ENCODE peak calls at places on chromosomes 7 and 10, in nine cellular contexts. N is activated gamma-delta T cell treated with Interleukin-2 at 50 U/mL for 16 hours; S is brain microvascular endothelial cell; R is NCI-H69; G is left ventricle myocardium superior; T is left cardiac atrium; F is lower lobe of right lung; A is T-helper 17 cell; B is activated CD8-positive, alpha-beta T cell treated with anti-CD3 and anti-CD28 coated beads for 36 hours. H is an unnamed sample.
A peak's percentile ranks its signal among the peaks of the same experiment; 100 is the strongest.

GRCh38 chr10:49104323-49104722 is 11.0 kb downstream of the VSTM4 start:
- DNase-seq in N (no peak), S (no peak), R (no peak), G (no peak), T (peak; percentile 49), F (no peak), A (no peak), B (no peak), H (no peak)

GRCh38 chr10:12235796-12236195 is 39.8 kb downstream of the CDC123 start:
- DNase-seq in N (no peak), S (no peak), R (no peak), G (no peak), T (no peak), F (no peak), A (no peak), B (no peak), H (no peak)

GRCh38 chr7:43769791-43770465 is 11.4 kb downstream of the BLVRA start:
- DNase-seq in N (no peak), S (no peak), R (no peak), G (no peak), T (no peak), F (no peak), A (no peak), B (no peak), H (no peak)

GRCh38 chr10:59432207-59432900 is 70.0 kb upstream of the FAM13C start:
- DNase-seq in N (no peak), S (peak; percentile 21), R (peak; percentile 56), G (no peak), T (no peak), F (no peak), A (no peak), B (no peak), H (peak; percentile 1)

GRCh38 chr10:18312385-18313145 is 172.3 kb downstream of the CACNB2 start:
- DNase-seq in N (no peak), S (peak; percentile 6), R (peak; percentile 0), G (no peak), T (no peak), F (no peak), A (no peak), B (no peak), H (no peak)

GRCh38 chr7:134565643-134566136 is 16.8 kb downstream of the AKR1B15 start:
- DNase-seq in N (no peak), S (no peak), R (no peak), G (no peak), T (no peak), F (no peak), A (no peak), B (no peak), H (no peak)

GRCh38 chr10:42958142-42958868 is 118.6 kb upstream of the RET start:
- DNase-seq in N (no peak), S (no peak), R (no peak), G (no peak), T (no peak), F (no peak), A (no peak), B (no peak), H (no peak)

GRCh38 chr10:26221571-26221970 is 5.0 kb downstream of the GAD2 start:
- DNase-seq in N (no peak), S (no peak), R (peak; percentile 78), G (no peak), T (no peak), F (no peak), A (no peak), B (no peak), H (no peak)

GRCh38 chr10:65798133-65798532 is 1127.7 kb upstream of the LRRTM3 start:
- DNase-seq in N (no peak), S (no peak), R (no peak), G (no peak), T (no peak), F (no peak), A (no peak), B (no peak), H (no peak)

GRCh38 chr7:115476666-115477065 is 553.9 kb downstream of the TFEC start:
- DNase-seq in N (no peak), S (no peak), R (peak; percentile 99), G (no peak), T (no peak), F (no peak), A (no peak), B (no peak), H (peak; percentile 87)

GRCh38 chr10:126919426-126919825 is 14.2 kb downstream of the DOCK1 start:
- DNase-seq in N (no peak), S (no peak), R (no peak), G (no peak), T (no peak), F (no peak), A (no peak), B (no peak), H (no peak)

GRCh38 chr7:80517177-80517804 is 5.4 kb upstream of the GNAT3 start:
- DNase-seq in N (no peak), S (no peak), R (no peak), G (no peak), T (no peak), F (no peak), A (no peak), B (no peak), H (no peak)

GRCh38 chr7:130488376-130489139 is 3.3 kb upstream of the MEST start:
- DNase-seq in N (no peak), S (no peak), R (peak; percentile 55), G (no peak), T (no peak), F (no peak), A (no peak), B (no peak), H (no peak)

GRCh38 chr7:3895341-3895740 is 594.3 kb downstream of the SDK1 start:
- DNase-seq in N (no peak), S (no peak), R (no peak), G (no peak), T (no peak), F (no peak), A (no peak), B (no peak), H (no peak)

GRCh38 chr7:65216469-65216868 is 157.2 kb upstream of the ZNF92 start:
- DNase-seq in N (peak; percentile 59), S (no peak), R (peak; percentile 84), G (peak; percentile 42), T (peak; percentile 31), F (peak; percentile 64), A (peak; percentile 52), B (peak; percentile 73), H (peak; percentile 79)

GRCh38 chr10:78928330-78928729 is 140.4 kb upstream of the ZMIZ1 start:
- DNase-seq in N (no peak), S (no peak), R (no peak), G (no peak), T (no peak), F (no peak), A (no peak), B (no peak), H (no peak)

GRCh38 chr7:28407643-28408042 is 4.7 kb upstream of the CREB5 start:
- DNase-seq in N (no peak), S (peak; percentile 68), R (no peak), G (no peak), T (no peak), F (no peak), A (no peak), B (peak; percentile 38), H (no peak)

GRCh38 chr10:131760416-131761166 is 140.2 kb upstream of the PPP2R2D start:
- DNase-seq in N (no peak), S (no peak), R (no peak), G (no peak), T (no peak), F (no peak), A (no peak), B (no peak), H (no peak)

GRCh38 chr10:48929413-48929990 is 10.1 kb downstream of the LRRC18 start:
- DNase-seq in N (no peak), S (no peak), R (no peak), G (no peak), T (no peak), F (no peak), A (no peak), B (no peak), H (no peak)

GRCh38 chr7:129781856-129782256 is 170.3 kb downstream of the NRF1 start:
- DNase-seq in N (no peak), S (no peak), R (peak; percentile 77), G (no peak), T (no peak), F (no peak), A (no peak), B (no peak), H (no peak)

GRCh38 chr7:141158562-141158961 is 84.7 kb downstream of the TMEM178B start:
- DNase-seq in N (no peak), S (peak; percentile 100), R (peak; percentile 17), G (peak; percentile 46), T (peak; percentile 65), F (no peak), A (no peak), B (no peak), H (no peak)